ENCODE peak calls at places on chromosomes 5 and 9, in eight cellular contexts. B, G, S, U, R, P, N and J are unnamed samples.

GRCh38 chr5:10977011-10977410 is 216.0 kb upstream of the DAP start:
- DNase-seq in B (no peak), G (no peak), S (no peak), U (no peak), R (no peak), P (no peak), N (no peak), J (no peak)

GRCh38 chr5:170389250-170389902 is at the start of gene KCNMB1:
- DNase-seq in B (peak), G (no peak), S (no peak), U (no peak), R (no peak), P (no peak), N (no peak), J (no peak)

GRCh38 chr9:87753313-87753712 is 27.4 kb downstream of the CTSL start:
- DNase-seq in B (no peak), G (no peak), S (no peak), U (no peak), R (no peak), P (no peak), N (no peak), J (no peak)

GRCh38 chr9:121557581-121558422 is 58.2 kb upstream of the GGTA1 start:
- DNase-seq in B (peak), G (no peak), S (peak), U (no peak), R (peak), P (no peak), N (no peak), J (peak)

GRCh38 chr5:141958113-141958512 is at the start of gene PCDH12:
- DNase-seq in B (peak), G (no peak), S (no peak), U (no peak), R (peak), P (no peak), N (no peak), J (peak)

GRCh38 chr9:4266602-4267001 is 33.3 kb downstream of the GLIS3 start:
- DNase-seq in B (no peak), G (no peak), S (no peak), U (no peak), R (no peak), P (no peak), N (no peak), J (no peak)

GRCh38 chr9:16202221-16202620 is 649.4 kb downstream of the CCDC171 start:
- DNase-seq in B (no peak), G (no peak), S (no peak), U (no peak), R (no peak), P (no peak), N (no peak), J (no peak)

GRCh38 chr9:137479315-137479861 is 20.3 kb upstream of the NSMF start:
- DNase-seq in B (no peak), G (no peak), S (no peak), U (no peak), R (no peak), P (peak), N (no peak), J (no peak)

GRCh38 chr5:179148703-179149170 is 88.6 kb downstream of the ZNF354C start:
- DNase-seq in B (no peak), G (no peak), S (no peak), U (no peak), R (peak), P (no peak), N (no peak), J (peak)

GRCh38 chr9:5832093-5832542 is 799 bp downstream of the ERMP1 start:
- DNase-seq in B (peak), G (no peak), S (no peak), U (no peak), R (no peak), P (no peak), N (no peak), J (no peak)

GRCh38 chr9:12613071-12613470 is 80.1 kb upstream of the TYRP1 start:
- DNase-seq in B (no peak), G (no peak), S (no peak), U (no peak), R (no peak), P (no peak), N (no peak), J (no peak)

GRCh38 chr5:61409568-61409967 is 77.5 kb downstream of the ZSWIM6 start:
- DNase-seq in B (peak), G (no peak), S (no peak), U (no peak), R (no peak), P (no peak), N (no peak), J (no peak)

GRCh38 chr5:54186108-54186507 is 124.3 kb downstream of the ARL15 start:
- DNase-seq in B (no peak), G (no peak), S (no peak), U (no peak), R (no peak), P (no peak), N (no peak), J (no peak)

GRCh38 chr5:90590-91547 is 1.1 kb upstream of the PLEKHG4B start:
- DNase-seq in B (peak), G (no peak), S (no peak), U (no peak), R (no peak), P (no peak), N (no peak), J (no peak)

GRCh38 chr5:151259931-151260330 is 6.9 kb downstream of the GM2A start:
- DNase-seq in B (no peak), G (no peak), S (no peak), U (no peak), R (no peak), P (no peak), N (no peak), J (no peak)

GRCh38 chr5:150570333-150570732 is 62.4 kb downstream of the NDST1 start:
- DNase-seq in B (no peak), G (no peak), S (no peak), U (no peak), R (no peak), P (no peak), N (no peak), J (peak)

GRCh38 chr5:61486476-61486875 is 154.4 kb downstream of the ZSWIM6 start:
- DNase-seq in B (peak), G (no peak), S (no peak), U (no peak), R (no peak), P (no peak), N (no peak), J (no peak)

GRCh38 chr9:34929506-34930102 is 28.5 kb upstream of the PHF24 start:
- DNase-seq in B (peak), G (no peak), S (no peak), U (no peak), R (no peak), P (no peak), N (no peak), J (no peak)

GRCh38 chr5:112668016-112668415 is 69.7 kb upstream of the APC start:
- DNase-seq in B (peak), G (no peak), S (no peak), U (no peak), R (no peak), P (no peak), N (no peak), J (no peak)

GRCh38 chr9:93167838-93168237 is 16.1 kb upstream of the WNK2 start:
- DNase-seq in B (no peak), G (no peak), S (no peak), U (no peak), R (no peak), P (no peak), N (no peak), J (no peak)

GRCh38 chr9:84271887-84272556 is 68.5 kb downstream of the SLC28A3 start:
- DNase-seq in B (peak), G (no peak), S (no peak), U (no peak), R (no peak), P (no peak), N (no peak), J (no peak)

GRCh38 chr5:56525117-56525516 is 290.2 kb upstream of the MAP3K1 start:
- DNase-seq in B (no peak), G (no peak), S (no peak), U (no peak), R (no peak), P (no peak), N (no peak), J (no peak)

GRCh38 chr5:169094586-169095409 is 206.1 kb downstream of the SLIT3 start:
- DNase-seq in B (peak), G (no peak), S (peak), U (no peak), R (no peak), P (no peak), N (no peak), J (no peak)

GRCh38 chr9:130144703-130145102 is 27.5 kb upstream of the NCS1 start:
- DNase-seq in B (no peak), G (no peak), S (no peak), U (no peak), R (peak), P (no peak), N (no peak), J (no peak)